ENCODE peak calls at places on chromosomes 3 and 15, in nine cellular contexts. U, B, Z, H, P, T, S, N and L are unnamed samples.

GRCh38 chr3:128075516-128076464 is 23.6 kb downstream of the SEC61A1 start:
- DNase-seq in H (peak; percentile 79), P (peak; percentile 91), N (no peak), B (peak; percentile 93), U (peak; percentile 86), T (no peak), S (peak; percentile 90), Z (peak; percentile 91), L (peak; percentile 80)

GRCh38 chr15:68808770-68809169 is 11.9 kb downstream of the ANP32A start:
- DNase-seq in N (no peak), P (no peak), H (no peak), B (peak; percentile 32), S (peak; percentile 36), U (no peak), T (no peak), Z (peak; percentile 0), L (no peak)

GRCh38 chr3:68893600-68894239 is 38.6 kb downstream of the TAFA4 start:
- DNase-seq in T (no peak), B (no peak), H (peak; percentile 44), P (no peak), Z (no peak), N (no peak), S (no peak), U (no peak), L (no peak)

GRCh38 chr3:185730550-185730949 is 94.3 kb downstream of the IGF2BP2 start:
- DNase-seq in S (no peak), H (no peak), N (no peak), B (no peak), Z (no peak), U (no peak), T (no peak), P (no peak), L (no peak)

GRCh38 chr15:77617507-77618285 is 15.0 kb downstream of the LINGO1 start:
- DNase-seq in Z (no peak), P (no peak), T (no peak), N (no peak), U (no peak), H (no peak), B (no peak), S (no peak), L (no peak)

GRCh38 chr3:159994182-159994581 is 5.5 kb downstream of the IL12A start:
- DNase-seq in N (no peak), S (no peak), Z (no peak), T (no peak), H (peak; percentile 54), P (no peak), U (no peak), B (no peak), L (peak; percentile 21)

GRCh38 chr15:39714251-39714650 is 68.4 kb downstream of the FSIP1 start:
- DNase-seq in P (no peak), N (no peak), T (no peak), U (no peak), S (no peak), Z (no peak), H (no peak), B (no peak), L (no peak)

GRCh38 chr15:90099868-90100854 is 2.1 kb downstream of the IDH2 start:
- DNase-seq in H (peak; percentile 53), S (peak; percentile 78), B (peak; percentile 84), U (no peak), Z (peak; percentile 64), T (no peak), P (peak; percentile 55), N (no peak), L (peak; percentile 57)

GRCh38 chr3:58490860-58491501 is 915 bp upstream of the KCTD6 start:
- DNase-seq in Z (no peak), U (peak; percentile 39), H (no peak), B (peak; percentile 59), P (peak; percentile 44), T (no peak), S (peak; percentile 70), N (no peak), L (peak; percentile 6)

GRCh38 chr3:58494107-58494506 is 2.2 kb downstream of the KCTD6 start:
- DNase-seq in H (no peak), P (no peak), Z (no peak), N (no peak), B (no peak), U (no peak), T (no peak), S (no peak), L (no peak)

GRCh38 chr3:58492385-58492970 is 582 bp downstream of the KCTD6 start:
- DNase-seq in Z (no peak), U (no peak), S (no peak), T (no peak), P (no peak), H (no peak), N (no peak), B (no peak), L (peak; percentile 18)

GRCh38 chr3:58488962-58489361 is 2.9 kb upstream of the KCTD6 start:
- DNase-seq in H (no peak), P (no peak), Z (no peak), U (no peak), B (no peak), T (no peak), N (no peak), S (no peak), L (no peak)

DNA sequence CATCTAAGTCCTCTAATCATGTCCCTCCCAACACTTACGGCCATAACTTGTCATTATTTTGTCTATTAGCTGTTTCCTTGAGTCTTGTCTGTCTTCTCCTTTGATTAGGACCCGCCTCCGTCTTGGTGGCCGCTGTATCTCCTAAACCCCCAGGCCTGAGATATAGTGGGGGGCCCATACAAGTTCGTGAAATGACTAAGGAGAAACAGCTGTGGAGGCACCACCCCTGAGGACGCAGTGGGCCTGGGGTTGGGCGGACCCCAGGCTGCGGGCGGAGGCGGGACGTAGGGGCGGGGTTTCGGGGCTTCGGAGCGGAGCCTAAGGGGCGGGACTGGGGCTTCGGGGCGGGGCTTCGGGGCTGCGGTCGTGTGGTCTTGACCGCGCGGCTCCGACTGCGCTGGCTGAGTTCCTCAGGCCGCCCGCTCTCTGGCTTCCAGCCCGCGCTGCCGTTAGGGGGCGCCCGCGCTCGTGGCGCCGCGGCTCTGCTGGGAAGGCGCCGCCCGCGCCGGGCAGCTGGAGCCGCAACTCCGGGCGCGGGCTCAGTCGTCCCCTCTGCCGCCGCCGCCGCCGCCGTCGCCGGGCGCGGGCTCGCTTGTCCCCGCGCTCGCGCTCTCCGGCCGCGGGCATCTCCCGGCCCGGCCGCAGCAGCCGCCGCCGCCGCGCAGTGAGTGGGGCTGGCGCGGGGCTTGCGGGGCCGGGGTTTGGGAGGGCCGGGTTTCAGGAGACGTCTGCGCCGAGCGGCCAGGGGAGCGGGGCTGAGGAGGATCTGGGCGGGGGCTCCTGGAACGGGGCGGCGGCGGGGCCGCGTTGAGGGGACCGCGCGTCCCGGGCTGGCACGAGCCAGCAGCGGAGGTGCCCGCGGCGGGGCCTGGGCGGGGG is at the start of gene KCTD6:
- DNase-seq in Z (peak; percentile 95), H (peak; percentile 92), T (peak; percentile 57), B (peak; percentile 95), S (peak; percentile 95), U (peak; percentile 95), P (peak; percentile 96), N (peak; percentile 96), L (peak; percentile 94)
- TF ChIP-seq POLR2A in Z (no peak), H (no peak), T (peak; percentile 25), B (peak; percentile 63), S (no peak), U (peak; percentile 27), P (peak; percentile 58), N (no peak), L (peak; percentile 28)

GRCh38 chr3:58160399-58160798 is 50.4 kb downstream of the DNASE1L3 start:
- DNase-seq in T (no peak), Z (no peak), H (no peak), N (no peak), S (no peak), P (no peak), U (no peak), B (no peak), L (no peak)
- TF ChIP-seq CTCF in T (no peak), Z (no peak), H (no peak), N (no peak), S (no peak), P (no peak), U (no peak), B (no peak), L (no peak)

GRCh38 chr15:56919708-56920637 is 1.5 kb downstream of the TCF12 start:
- DNase-seq in Z (peak; percentile 28), S (peak; percentile 75), T (no peak), B (peak; percentile 50), U (peak; percentile 40), P (no peak), H (peak; percentile 35), N (no peak), L (peak; percentile 10)
- H3K27ac ChIP-seq in Z (peak overlapping the region; percentile 96), S (peak overlapping the region; percentile 99), T (peak overlapping the region; percentile 69), B (peak overlapping the region; percentile 94), U (peak overlapping the region; percentile 96), P (peak overlapping the region; percentile 97), H (peak overlapping the region; percentile 98), N (peak overlapping the region; percentile 96), L (peak overlapping the region; percentile 66)

GRCh38 chr15:94240486-94240885 is 9.1 kb downstream of the MCTP2 start:
- DNase-seq in P (no peak), N (no peak), B (no peak), T (no peak), S (no peak), U (no peak), Z (no peak), H (no peak), L (no peak)
- TF ChIP-seq POLR2A in P (no peak), N (no peak), B (no peak), T (no peak), S (no peak), U (no peak), Z (no peak), H (no peak), L (no peak)

GRCh38 chr3:111786922-111787321 is 72.1 kb upstream of the PHLDB2 start:
- DNase-seq in U (no peak), N (no peak), B (no peak), P (no peak), Z (no peak), T (no peak), S (no peak), H (no peak), L (no peak)

GRCh38 chr3:111782943-111783342 is 76.1 kb upstream of the PHLDB2 start:
- DNase-seq in H (no peak), N (no peak), B (no peak), P (no peak), T (no peak), Z (no peak), U (no peak), S (no peak), L (no peak)

GRCh38 chr3:111782447-111782782 is 76.7 kb upstream of the PHLDB2 start:
- DNase-seq in T (no peak), Z (no peak), N (no peak), P (no peak), H (no peak), S (no peak), B (no peak), U (no peak), L (no peak)

GRCh38 chr3:111787556-111788463 is 71.3 kb upstream of the PHLDB2 start:
- DNase-seq in P (peak; percentile 32), U (no peak), Z (no peak), T (no peak), B (no peak), S (no peak), H (no peak), N (no peak), L (no peak)

GRCh38 chr3:111785034-111785433 is 74.0 kb upstream of the PHLDB2 start:
- DNase-seq in U (no peak), T (no peak), H (no peak), S (no peak), P (no peak), Z (no peak), B (no peak), N (no peak), L (no peak)
- TF ChIP-seq CTCF in U (no peak), T (no peak), H (no peak), S (no peak), P (no peak), Z (no peak), B (no peak), N (no peak), L (no peak)